ENCODE peak calls at places on chromosome 14, in eight cellular contexts. V is uterus, P is sigmoid colon, R is H1, X is breast epithelium, I is adrenal gland, U is ovary, M is Peyer's patch. O is an unnamed sample.

GRCh38 chr14:67487937-67488893 is at the start of gene TMEM229B:
- DNase-seq in V (no peak), P (no peak), R (no peak), X (no peak), I (peak), U (peak), M (peak), O (peak)

GRCh38 chr14:92960706-92961566 is 38.0 kb downstream of the CHGA start:
- DNase-seq in V (no peak), P (no peak), R (no peak), X (no peak), I (no peak), U (no peak), M (no peak), O (peak)

GRCh38 chr14:55731247-55731872 is 151.4 kb downstream of the KTN1 start:
- DNase-seq in V (no peak), P (no peak), R (no peak), X (no peak), I (no peak), U (no peak), M (no peak), O (no peak)

GRCh38 chr14:67725171-67725570 is 23.5 kb downstream of the RDH12 start:
- DNase-seq in V (no peak), P (no peak), R (no peak), X (no peak), I (no peak), U (no peak), M (no peak), O (no peak)

GRCh38 chr14:59455411-59455810 is 9.8 kb downstream of the GPR135 start:
- DNase-seq in V (no peak), P (no peak), R (no peak), X (no peak), I (no peak), U (no peak), M (no peak), O (no peak)

GRCh38 chr14:81363746-81364400 is 36.3 kb downstream of the STON2 start:
- DNase-seq in V (no peak), P (no peak), R (no peak), X (no peak), I (no peak), U (no peak), M (no peak), O (no peak)

GRCh38 chr14:50062438-50063039 is 53.8 kb downstream of the VCPKMT start:
- DNase-seq in V (peak), P (no peak), R (no peak), X (no peak), I (peak), U (no peak), M (peak), O (peak)

GRCh38 chr14:49622022-49622607 is 1.5 kb downstream of the MGAT2 start:
- DNase-seq in V (no peak), P (no peak), R (no peak), X (no peak), I (no peak), U (no peak), M (no peak), O (no peak)

GRCh38 chr14:22871200-22871961 is at the start of gene LRP10:
- DNase-seq in V (peak), P (peak), R (peak), X (peak), I (peak), U (peak), M (peak), O (peak)
- TF ChIP-seq POLR2A in V (peak), P (peak), R (peak), X (peak), I (peak), U (peak), M (peak), O (peak)

DNA sequence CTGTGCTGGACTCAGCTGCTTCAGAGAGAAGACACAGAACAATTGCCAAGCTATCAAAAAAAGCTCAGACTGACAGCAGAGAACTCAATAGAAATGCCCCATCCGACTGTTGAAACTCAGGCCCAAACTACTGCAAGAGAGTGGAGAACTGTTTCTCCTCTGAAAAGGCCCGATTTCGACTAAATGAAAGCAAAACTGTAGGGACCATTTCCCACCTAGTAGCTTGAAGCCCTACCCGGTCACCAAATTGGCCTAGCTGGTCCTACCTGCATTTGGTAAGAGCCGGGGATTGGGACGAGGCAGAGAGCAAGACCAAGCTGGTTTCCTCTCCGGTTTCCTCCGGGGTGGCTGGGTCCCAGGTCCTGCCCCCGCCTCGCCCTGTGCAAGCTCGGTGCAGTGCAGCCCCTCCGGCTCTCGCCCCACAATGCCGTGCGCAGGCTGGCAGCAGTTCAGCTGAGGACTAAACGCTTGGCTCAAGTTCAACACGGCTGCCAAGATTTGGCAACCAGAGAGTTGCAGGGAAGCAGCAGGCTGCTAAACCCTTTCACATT is 1180.6 kb downstream of the VRK1 start:
- DNase-seq in V (peak), P (peak), R (peak), X (peak), I (peak), U (peak), M (peak), O (peak)
- H3K4me3 ChIP-seq in V (peak), P (peak), R (no peak), X (peak), I (no peak), U (peak), M (peak), O (peak)

DNA sequence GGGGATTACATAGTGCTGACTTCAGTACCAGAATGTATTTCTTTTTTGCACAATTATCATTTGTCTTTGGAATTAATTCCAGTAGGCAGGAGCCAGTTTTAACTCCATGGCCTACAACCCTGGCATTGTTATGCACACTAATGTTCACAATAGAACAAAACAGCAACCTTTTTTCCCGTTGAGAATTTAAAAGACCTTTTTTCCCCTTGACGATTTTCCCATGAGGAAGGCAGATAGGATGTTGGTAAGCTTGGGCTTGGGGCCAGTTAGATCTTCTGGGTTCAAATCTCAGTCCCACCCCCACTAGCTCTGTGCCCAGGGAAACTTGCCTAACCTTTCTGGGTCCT is 13.7 kb downstream of the AKAP6 start:
- DNase-seq in V (no peak), P (no peak), R (no peak), X (no peak), I (no peak), U (no peak), M (no peak), O (no peak)
- H3K27ac ChIP-seq in V (no peak), P (no peak), R (no peak), X (no peak), I (no peak), U (no peak), M (no peak), O (no peak)

GRCh38 chr14:100213956-100214767 is 24.8 kb upstream of the YY1 start:
- DNase-seq in V (peak), P (peak), R (peak), X (peak), I (peak), U (peak), M (peak), O (peak)

GRCh38 chr14:100211366-100211765 is 27.6 kb upstream of the YY1 start:
- DNase-seq in V (no peak), P (no peak), R (no peak), X (no peak), I (no peak), U (no peak), M (no peak), O (peak)

GRCh38 chr14:100213587-100213955 is 25.4 kb upstream of the YY1 start:
- DNase-seq in V (no peak), P (no peak), R (no peak), X (no peak), I (no peak), U (no peak), M (no peak), O (no peak)

GRCh38 chr14:100211893-100212292 is 27.1 kb upstream of the YY1 start:
- DNase-seq in V (no peak), P (no peak), R (no peak), X (no peak), I (no peak), U (no peak), M (no peak), O (peak)

DNA sequence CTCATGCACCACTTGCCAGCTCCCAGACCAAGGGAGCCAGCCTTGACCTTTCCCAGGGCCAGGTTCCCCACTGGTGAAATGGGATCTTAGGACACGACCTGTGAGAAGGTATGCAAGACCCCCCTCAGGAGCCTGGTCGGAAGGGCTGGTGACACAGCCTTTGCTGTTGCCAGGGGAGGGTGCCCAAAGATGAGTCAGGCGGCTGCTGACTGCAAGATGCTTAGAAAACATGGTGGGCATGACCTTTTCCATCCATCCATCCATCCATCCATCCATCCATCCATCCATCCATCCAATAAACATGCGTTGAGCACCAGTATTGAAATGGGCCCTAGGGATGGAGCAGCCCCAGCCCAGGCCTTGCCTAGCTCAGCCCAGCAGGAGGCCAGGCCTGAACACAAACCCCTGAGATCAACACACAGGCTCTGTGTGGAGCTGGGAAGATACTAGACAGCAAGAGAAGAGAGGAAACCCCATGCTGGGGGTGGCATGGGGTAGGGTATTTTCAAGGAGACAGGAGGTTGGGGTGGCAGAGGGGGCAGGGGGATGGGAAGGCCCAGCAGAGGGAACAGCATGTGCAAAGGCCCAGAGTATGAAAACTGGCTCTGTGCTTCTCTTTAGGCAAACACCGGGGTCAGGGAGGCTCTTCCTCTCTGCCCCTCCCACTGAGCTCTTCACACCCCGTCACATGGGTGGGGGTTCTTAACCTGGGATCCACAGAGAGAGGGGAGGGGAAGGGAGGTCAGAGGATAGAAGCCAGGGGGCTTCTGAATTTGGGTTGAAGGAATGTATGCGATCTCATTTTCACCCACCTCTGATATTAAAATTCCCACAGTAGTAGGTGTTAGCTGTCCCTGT is 26.2 kb upstream of the YY1 start:
- DNase-seq in V (no peak), P (no peak), R (no peak), X (no peak), I (no peak), U (no peak), M (no peak), O (peak)
- TF ChIP-seq POLR2A in V (no peak), P (no peak), R (no peak), X (no peak), I (no peak), U (no peak), M (no peak), O (no peak)

GRCh38 chr14:75978249-75978731 is 3.5 kb downstream of the TGFB3 start:
- DNase-seq in V (peak), P (peak), R (no peak), X (no peak), I (peak), U (no peak), M (peak), O (peak)
- H3K4me3 ChIP-seq in V (no peak), P (peak), R (no peak), X (no peak), I (no peak), U (no peak), M (no peak), O (no peak)

GRCh38 chr14:61174395-61175386 is 106.4 kb downstream of the TMEM30B start:
- DNase-seq in V (no peak), P (no peak), R (no peak), X (no peak), I (no peak), U (no peak), M (no peak), O (no peak)
- H3K27ac ChIP-seq in V (no peak), P (no peak), R (no peak), X (no peak), I (no peak), U (no peak), M (no peak), O (no peak)

GRCh38 chr14:72906879-72907278 is 13.0 kb upstream of the DPF3 start:
- DNase-seq in V (no peak), P (no peak), R (no peak), X (no peak), I (no peak), U (no peak), M (no peak), O (no peak)

GRCh38 chr14:72906316-72906715 is 12.4 kb upstream of the DPF3 start:
- DNase-seq in V (no peak), P (no peak), R (no peak), X (no peak), I (no peak), U (no peak), M (no peak), O (no peak)

GRCh38 chr14:72907327-72907826 is 13.5 kb upstream of the DPF3 start:
- DNase-seq in V (no peak), P (no peak), R (no peak), X (no peak), I (no peak), U (no peak), M (no peak), O (no peak)

GRCh38 chr14:72909163-72909562 is 15.3 kb upstream of the DPF3 start:
- DNase-seq in V (no peak), P (no peak), R (no peak), X (no peak), I (no peak), U (no peak), M (no peak), O (no peak)

DNA sequence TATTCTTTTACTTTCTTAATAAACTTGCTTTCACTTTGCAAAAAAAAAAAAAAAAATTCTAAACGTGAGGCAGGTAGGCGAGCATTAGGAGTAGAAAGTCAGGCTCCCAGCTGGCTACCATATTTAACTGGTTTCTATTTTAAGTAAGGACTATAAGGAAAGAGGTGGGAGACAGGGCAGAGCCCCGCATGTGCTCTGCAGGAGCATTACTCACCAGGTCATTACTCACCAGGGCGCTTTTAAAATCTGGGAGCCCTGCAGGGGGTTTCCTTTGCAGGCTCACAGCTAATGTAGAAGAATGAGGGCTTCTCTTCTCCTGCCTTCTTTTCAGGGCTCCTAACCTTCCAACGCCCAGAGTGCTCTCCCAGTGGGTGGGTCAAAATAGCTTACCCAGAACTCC is 14.0 kb upstream of the DPF3 start:
- DNase-seq in V (no peak), P (no peak), R (no peak), X (no peak), I (no peak), U (no peak), M (no peak), O (no peak)
- TF ChIP-seq POLR2A in V (no peak), P (no peak), R (no peak), X (no peak), I (no peak), U (no peak), M (no peak), O (no peak)

GRCh38 chr14:97380539-97380941 is 583.4 kb downstream of the VRK1 start:
- DNase-seq in V (no peak), P (no peak), R (no peak), X (no peak), I (peak), U (no peak), M (no peak), O (no peak)

GRCh38 chr14:97379091-97379531 is 581.9 kb downstream of the VRK1 start:
- DNase-seq in V (no peak), P (no peak), R (no peak), X (no peak), I (no peak), U (no peak), M (peak), O (no peak)

GRCh38 chr14:97381309-97381708 is 584.1 kb downstream of the VRK1 start:
- DNase-seq in V (no peak), P (no peak), R (no peak), X (no peak), I (no peak), U (no peak), M (no peak), O (no peak)

GRCh38 chr14:97376310-97376709 is 579.1 kb downstream of the VRK1 start:
- DNase-seq in V (no peak), P (no peak), R (no peak), X (no peak), I (no peak), U (no peak), M (no peak), O (no peak)

DNA sequence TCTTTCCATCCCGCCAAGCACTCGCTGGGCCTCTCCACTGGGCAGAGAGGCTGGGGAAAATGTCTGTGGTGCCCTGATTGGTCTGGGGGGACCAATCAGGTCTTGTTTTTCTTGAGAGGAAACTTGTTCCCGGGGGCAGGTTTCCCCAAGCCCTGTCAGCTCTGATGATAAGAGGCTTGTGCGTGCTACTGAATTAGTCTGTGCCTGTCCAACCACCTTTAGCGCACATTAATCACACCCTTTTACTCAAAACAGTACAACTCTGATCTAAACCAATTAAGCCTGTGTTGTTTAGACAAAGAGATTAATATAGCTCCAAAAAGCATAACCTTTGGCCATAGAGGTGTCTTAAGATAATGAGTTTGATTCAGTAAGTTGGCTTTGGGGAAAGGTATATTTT is 580.4 kb downstream of the VRK1 start:
- DNase-seq in V (no peak), P (no peak), R (no peak), X (no peak), I (no peak), U (no peak), M (no peak), O (no peak)
- H3K4me3 ChIP-seq in V (no peak), P (no peak), R (no peak), X (no peak), I (no peak), U (no peak), M (no peak), O (no peak)

O was measured in spleen.